ENCODE peak calls at places on chromosomes 11 and 22, in five cellular contexts. V, E, Y, G and D are unnamed samples.

GRCh38 chr11:2665747-2666710 is 33.8 kb downstream of the KCNQ1OT1 start:
- DNase-seq in E (no peak), V (no peak), Y (peak), G (no peak), D (peak)

GRCh38 chr22:36366291-36366708 is 21.5 kb downstream of the MYH9 start:
- DNase-seq in V (no peak), Y (peak), E (peak), G (no peak), D (no peak)

GRCh38 chr11:9906043-9906791 is 242.3 kb downstream of the SWAP70 start:
- DNase-seq in Y (no peak), V (no peak), G (no peak), E (no peak), D (no peak)

GRCh38 chr11:31806944-31807790 is 4.0 kb downstream of the PAX6 start:
- DNase-seq in V (no peak), G (no peak), E (no peak), Y (no peak), D (no peak)

GRCh38 chr22:23762866-23763578 is at the start of gene C22orf15:
- DNase-seq in G (peak), Y (no peak), E (peak), V (no peak), D (no peak)

GRCh38 chr11:129210831-129211181 is 18.7 kb upstream of the ARHGAP32 start:
- DNase-seq in E (no peak), Y (no peak), G (no peak), V (no peak), D (no peak)

GRCh38 chr11:17594686-17595192 is 47.7 kb downstream of the OTOG start:
- DNase-seq in V (no peak), G (no peak), E (no peak), Y (peak), D (no peak)

GRCh38 chr11:17256512-17256911 is 20.0 kb upstream of the NUCB2 start:
- DNase-seq in Y (no peak), E (no peak), V (no peak), G (no peak), D (no peak)

GRCh38 chr22:31650391-31650790 is 11.6 kb downstream of the PISD start:
- DNase-seq in G (no peak), V (no peak), Y (no peak), E (no peak), D (no peak)

GRCh38 chr11:90204832-90205646 is 17.8 kb downstream of the CHORDC1 start:
- DNase-seq in Y (no peak), E (peak), V (no peak), G (no peak), D (no peak)

GRCh38 chr11:96748639-96749370 is 359.0 kb downstream of the JRKL start:
- DNase-seq in E (no peak), V (no peak), G (no peak), Y (no peak), D (no peak)

GRCh38 chr11:5043385-5043784 is 2.9 kb upstream of the OR52J3 start:
- DNase-seq in E (no peak), V (no peak), Y (no peak), G (no peak), D (no peak)

GRCh38 chr22:27474711-27475547 is 326.6 kb downstream of the MN1 start:
- DNase-seq in E (peak), V (no peak), G (no peak), Y (peak), D (no peak)

GRCh38 chr22:48670747-48671146 is 1156.9 kb downstream of the BRD1 start:
- DNase-seq in Y (no peak), V (no peak), G (no peak), E (no peak), D (no peak)

GRCh38 chr22:27456696-27457503 is 344.7 kb downstream of the MN1 start:
- DNase-seq in G (no peak), Y (no peak), V (no peak), E (no peak), D (no peak)

GRCh38 chr11:68099474-68100405 is 21.4 kb downstream of the CHKA start:
- DNase-seq in G (peak), E (no peak), V (no peak), Y (no peak), D (no peak)

GRCh38 chr11:117070016-117070415 is 28.2 kb downstream of the SIK3 start:
- DNase-seq in Y (no peak), E (no peak), V (no peak), G (no peak), D (no peak)

GRCh38 chr22:50250249-50250554 is 863 bp downstream of the HDAC10 start:
- DNase-seq in E (no peak), G (no peak), Y (no peak), V (no peak), D (no peak)

GRCh38 chr22:17106161-17106784 is 14.9 kb downstream of the TMEM121B start:
- DNase-seq in Y (peak), V (no peak), G (no peak), E (no peak), D (peak)

GRCh38 chr11:79184285-79184684 is 256.5 kb downstream of the TENM4 start:
- DNase-seq in Y (no peak), V (no peak), E (no peak), G (no peak), D (no peak)

GRCh38 chr22:25172153-25172552 is 27.5 kb upstream of the CRYBB3 start:
- DNase-seq in G (peak), V (no peak), E (peak), Y (no peak), D (no peak)

GRCh38 chr11:130813196-130813595 is 103.1 kb downstream of the SNX19 start:
- DNase-seq in Y (no peak), V (no peak), G (no peak), E (no peak), D (no peak)

GRCh38 chr22:22407061-22407460 is 101.5 kb downstream of the ZNF280B start:
- DNase-seq in Y (no peak), V (no peak), E (no peak), G (no peak), D (no peak)

GRCh38 chr11:79371152-79371551 is 69.7 kb downstream of the TENM4 start:
- DNase-seq in E (peak), G (no peak), V (no peak), Y (no peak), D (no peak)

GRCh38 chr11:77361184-77361583 is 59.7 kb upstream of the GDPD4 start:
- DNase-seq in E (no peak), V (no peak), G (no peak), Y (no peak), D (no peak)

GRCh38 chr11:119309953-119310681 is 6.8 kb downstream of the MCAM start:
- DNase-seq in V (no peak), E (no peak), G (no peak), Y (no peak), D (no peak)

GRCh38 chr11:10355257-10355661 is 50.4 kb downstream of the ADM start:
- DNase-seq in G (no peak), Y (no peak), E (no peak), V (no peak), D (no peak)

GRCh38 chr11:78050964-78051831 is 12.5 kb upstream of the THRSP start:
- DNase-seq in Y (no peak), G (no peak), E (no peak), V (no peak), D (no peak)

GRCh38 chr11:96081561-96081960 is 157.7 kb upstream of the MTMR2 start:
- DNase-seq in Y (no peak), G (no peak), E (no peak), V (no peak), D (no peak)